ENCODE peak calls at places on chromosomes 12 and 14, in eight cellular contexts. One of them, this sample, is unnamed.

GRCh38 chr14:73287071-73287470 is 49.8 kb downstream of the PAPLN start:
- DNase-seq in amygdala: no peak
- DNase-seq in NCI-H187: no peak
- DNase-seq in stimulated activated CD4-positive, alpha-beta T cell treated with anti-CD3 and anti-CD28 coated beads, Interleukin-4, amount 100 ng/mL, for 4 hours: no peak
- DNase-seq in NCI-H2081: no peak
- DNase-seq in glutamatergic neuron: no peak
- DNase-seq in esophagus muscularis mucosa: no peak
- DNase-seq in NCI-H510A: no peak
- DNase-seq in this sample: no peak

GRCh38 chr12:38543151-38543550 is 226.6 kb downstream of the ALG10B start:
- DNase-seq in amygdala: no peak
- DNase-seq in stimulated activated CD4-positive, alpha-beta T cell treated with anti-CD3 and anti-CD28 coated beads, Interleukin-4, amount 100 ng/mL, for 4 hours: no peak
- DNase-seq in NCI-H2081: peak; percentile 12
- DNase-seq in NCI-H187: no peak
- DNase-seq in esophagus muscularis mucosa: no peak
- DNase-seq in glutamatergic neuron: no peak
- DNase-seq in NCI-H510A: no peak
- DNase-seq in this sample: no peak

GRCh38 chr12:62886796-62887195 is 48.2 kb downstream of the PPM1H start:
- DNase-seq in NCI-H187: no peak
- DNase-seq in NCI-H2081: no peak
- DNase-seq in esophagus muscularis mucosa: no peak
- DNase-seq in amygdala: no peak
- DNase-seq in NCI-H510A: no peak
- DNase-seq in stimulated activated CD4-positive, alpha-beta T cell treated with anti-CD3 and anti-CD28 coated beads, Interleukin-4, amount 100 ng/mL, for 4 hours: no peak
- DNase-seq in glutamatergic neuron: no peak
- DNase-seq in this sample: no peak

GRCh38 chr12:3421191-3421590 is 69.8 kb upstream of the PRMT8 start:
- DNase-seq in amygdala: no peak
- DNase-seq in NCI-H510A: no peak
- DNase-seq in NCI-H2081: no peak
- DNase-seq in glutamatergic neuron: no peak
- DNase-seq in esophagus muscularis mucosa: no peak
- DNase-seq in stimulated activated CD4-positive, alpha-beta T cell treated with anti-CD3 and anti-CD28 coated beads, Interleukin-4, amount 100 ng/mL, for 4 hours: no peak
- DNase-seq in NCI-H187: no peak
- DNase-seq in this sample: peak; percentile 50

GRCh38 chr12:89779090-89779489 is 70.5 kb upstream of the ATP2B1 start:
- DNase-seq in stimulated activated CD4-positive, alpha-beta T cell treated with anti-CD3 and anti-CD28 coated beads, Interleukin-4, amount 100 ng/mL, for 4 hours: no peak
- DNase-seq in amygdala: no peak
- DNase-seq in NCI-H187: no peak
- DNase-seq in esophagus muscularis mucosa: no peak
- DNase-seq in glutamatergic neuron: no peak
- DNase-seq in NCI-H2081: no peak
- DNase-seq in NCI-H510A: no peak
- DNase-seq in this sample: no peak

GRCh38 chr14:55710506-55711041 is 130.6 kb downstream of the KTN1 start:
- DNase-seq in amygdala: no peak
- DNase-seq in stimulated activated CD4-positive, alpha-beta T cell treated with anti-CD3 and anti-CD28 coated beads, Interleukin-4, amount 100 ng/mL, for 4 hours: no peak
- DNase-seq in glutamatergic neuron: no peak
- DNase-seq in NCI-H510A: no peak
- DNase-seq in NCI-H2081: no peak
- DNase-seq in NCI-H187: no peak
- DNase-seq in esophagus muscularis mucosa: no peak
- DNase-seq in this sample: no peak

GRCh38 chr12:42059127-42059526 is 85.5 kb downstream of the GXYLT1 start:
- DNase-seq in stimulated activated CD4-positive, alpha-beta T cell treated with anti-CD3 and anti-CD28 coated beads, Interleukin-4, amount 100 ng/mL, for 4 hours: no peak
- DNase-seq in glutamatergic neuron: no peak
- DNase-seq in esophagus muscularis mucosa: no peak
- DNase-seq in amygdala: no peak
- DNase-seq in NCI-H2081: no peak
- DNase-seq in NCI-H187: no peak
- DNase-seq in NCI-H510A: no peak
- DNase-seq in this sample: no peak

GRCh38 chr14:24329736-24330135 is 5.1 kb downstream of the ADCY4 start:
- DNase-seq in NCI-H187: no peak
- DNase-seq in NCI-H510A: no peak
- DNase-seq in amygdala: no peak
- DNase-seq in glutamatergic neuron: no peak
- DNase-seq in esophagus muscularis mucosa: no peak
- DNase-seq in stimulated activated CD4-positive, alpha-beta T cell treated with anti-CD3 and anti-CD28 coated beads, Interleukin-4, amount 100 ng/mL, for 4 hours: no peak
- DNase-seq in NCI-H2081: no peak
- DNase-seq in this sample: no peak

GRCh38 chr14:59711083-59711482 is 134.5 kb upstream of the CCDC175 start:
- DNase-seq in amygdala: no peak
- DNase-seq in NCI-H510A: no peak
- DNase-seq in NCI-H187: no peak
- DNase-seq in glutamatergic neuron: no peak
- DNase-seq in esophagus muscularis mucosa: no peak
- DNase-seq in NCI-H2081: no peak
- DNase-seq in stimulated activated CD4-positive, alpha-beta T cell treated with anti-CD3 and anti-CD28 coated beads, Interleukin-4, amount 100 ng/mL, for 4 hours: no peak
- DNase-seq in this sample: no peak

GRCh38 chr12:57552692-57553321 is 3.0 kb downstream of the KIF5A start:
- DNase-seq in NCI-H187: no peak
- DNase-seq in glutamatergic neuron: no peak
- DNase-seq in stimulated activated CD4-positive, alpha-beta T cell treated with anti-CD3 and anti-CD28 coated beads, Interleukin-4, amount 100 ng/mL, for 4 hours: no peak
- DNase-seq in NCI-H510A: no peak
- DNase-seq in amygdala: no peak
- DNase-seq in NCI-H2081: no peak
- DNase-seq in esophagus muscularis mucosa: no peak
- DNase-seq in this sample: no peak

GRCh38 chr14:102516531-102517411 is 7.2 kb upstream of the ANKRD9 start:
- DNase-seq in amygdala: no peak
- DNase-seq in NCI-H510A: no peak
- DNase-seq in esophagus muscularis mucosa: no peak
- DNase-seq in NCI-H2081: no peak
- DNase-seq in stimulated activated CD4-positive, alpha-beta T cell treated with anti-CD3 and anti-CD28 coated beads, Interleukin-4, amount 100 ng/mL, for 4 hours: peak; percentile 68
- DNase-seq in glutamatergic neuron: peak; percentile 86
- DNase-seq in NCI-H187: no peak
- DNase-seq in this sample: no peak

GRCh38 chr12:51678086-51678724 is 87.2 kb downstream of the SCN8A start:
- DNase-seq in NCI-H2081: peak; percentile 57
- DNase-seq in NCI-H510A: no peak
- DNase-seq in esophagus muscularis mucosa: no peak
- DNase-seq in NCI-H187: no peak
- DNase-seq in glutamatergic neuron: peak; percentile 54
- DNase-seq in stimulated activated CD4-positive, alpha-beta T cell treated with anti-CD3 and anti-CD28 coated beads, Interleukin-4, amount 100 ng/mL, for 4 hours: peak; percentile 1
- DNase-seq in amygdala: no peak
- DNase-seq in this sample: peak; percentile 61

GRCh38 chr14:60756847-60757246 is 22.3 kb downstream of the MNAT1 start:
- DNase-seq in glutamatergic neuron: no peak
- DNase-seq in NCI-H2081: no peak
- DNase-seq in NCI-H510A: no peak
- DNase-seq in stimulated activated CD4-positive, alpha-beta T cell treated with anti-CD3 and anti-CD28 coated beads, Interleukin-4, amount 100 ng/mL, for 4 hours: no peak
- DNase-seq in NCI-H187: no peak
- DNase-seq in amygdala: no peak
- DNase-seq in esophagus muscularis mucosa: no peak
- DNase-seq in this sample: no peak

GRCh38 chr14:78340250-78340649 is 170.1 kb downstream of the NRXN3 start:
- DNase-seq in stimulated activated CD4-positive, alpha-beta T cell treated with anti-CD3 and anti-CD28 coated beads, Interleukin-4, amount 100 ng/mL, for 4 hours: no peak
- DNase-seq in glutamatergic neuron: no peak
- DNase-seq in NCI-H2081: peak; percentile 49
- DNase-seq in esophagus muscularis mucosa: no peak
- DNase-seq in NCI-H187: no peak
- DNase-seq in NCI-H510A: no peak
- DNase-seq in amygdala: no peak
- DNase-seq in this sample: peak; percentile 59

GRCh38 chr12:25771062-25771461 is 187.4 kb upstream of the RASSF8 start:
- DNase-seq in amygdala: no peak
- DNase-seq in esophagus muscularis mucosa: no peak
- DNase-seq in glutamatergic neuron: no peak
- DNase-seq in NCI-H187: no peak
- DNase-seq in NCI-H510A: no peak
- DNase-seq in stimulated activated CD4-positive, alpha-beta T cell treated with anti-CD3 and anti-CD28 coated beads, Interleukin-4, amount 100 ng/mL, for 4 hours: no peak
- DNase-seq in NCI-H2081: no peak
- DNase-seq in this sample: no peak

GRCh38 chr14:94342334-94342934 is 19.3 kb upstream of the SERPINA6 start:
- DNase-seq in amygdala: peak; percentile 55
- DNase-seq in NCI-H187: no peak
- DNase-seq in stimulated activated CD4-positive, alpha-beta T cell treated with anti-CD3 and anti-CD28 coated beads, Interleukin-4, amount 100 ng/mL, for 4 hours: no peak
- DNase-seq in esophagus muscularis mucosa: peak; percentile 97
- DNase-seq in NCI-H510A: no peak
- DNase-seq in glutamatergic neuron: no peak
- DNase-seq in NCI-H2081: no peak
- DNase-seq in this sample: peak; percentile 99

GRCh38 chr12:24719293-24719721 is 229.6 kb downstream of the BCAT1 start:
- DNase-seq in stimulated activated CD4-positive, alpha-beta T cell treated with anti-CD3 and anti-CD28 coated beads, Interleukin-4, amount 100 ng/mL, for 4 hours: peak; percentile 5
- DNase-seq in NCI-H510A: no peak
- DNase-seq in amygdala: no peak
- DNase-seq in NCI-H2081: no peak
- DNase-seq in esophagus muscularis mucosa: no peak
- DNase-seq in NCI-H187: no peak
- DNase-seq in glutamatergic neuron: no peak
- DNase-seq in this sample: no peak

GRCh38 chr12:121933522-121934317 is 15.3 kb downstream of the CFAP251 start:
- DNase-seq in NCI-H187: no peak
- DNase-seq in NCI-H2081: no peak
- DNase-seq in amygdala: no peak
- DNase-seq in glutamatergic neuron: no peak
- DNase-seq in NCI-H510A: no peak
- DNase-seq in esophagus muscularis mucosa: no peak
- DNase-seq in stimulated activated CD4-positive, alpha-beta T cell treated with anti-CD3 and anti-CD28 coated beads, Interleukin-4, amount 100 ng/mL, for 4 hours: no peak
- DNase-seq in this sample: no peak